ENCODE peak calls at places on chromosomes 5 and 9, in six cellular contexts. O is T1000; N is astrocyte of the spinal cord; X is AG09319; G is activated naive CD4-positive, alpha-beta T cell; K is ACHN. M is an unnamed sample.

GRCh38 chr5:1193591-1193985 is 7.8 kb upstream of the SLC6A19 start:
- DNase-seq in O (no peak), X (no peak), G (no peak), K (no peak), N (no peak), M (no peak)

GRCh38 chr5:146529984-146530383 is 14.0 kb upstream of the GPR151 start:
- DNase-seq in N (no peak), X (no peak), G (no peak), K (no peak), O (no peak), M (no peak)

GRCh38 chr5:80435476-80435875 is 27.6 kb downstream of the ZFYVE16 start:
- DNase-seq in X (no peak), N (no peak), O (no peak), K (no peak), G (no peak), M (no peak)

GRCh38 chr9:132662152-132662945 is 7.4 kb downstream of the DDX31 start:
- DNase-seq in O (no peak), X (no peak), N (no peak), G (no peak), K (no peak), M (no peak)

GRCh38 chr5:98573834-98574233 is 199.6 kb upstream of the RGMB start:
- DNase-seq in O (no peak), N (no peak), K (no peak), X (no peak), G (no peak), M (no peak)

GRCh38 chr9:104968025-104968982 is 40.3 kb upstream of the ABCA1 start:
- DNase-seq in G (peak), O (peak), N (peak), X (peak), K (peak), M (peak)

GRCh38 chr5:40224421-40224820 is 455.3 kb upstream of the PTGER4 start:
- DNase-seq in X (no peak), G (no peak), O (no peak), N (peak), K (no peak), M (peak)

GRCh38 chr5:39224196-39224754 is 4.9 kb upstream of the FYB1 start:
- DNase-seq in K (no peak), X (no peak), N (no peak), O (no peak), G (no peak), M (peak)

GRCh38 chr9:121985792-121986494 is 107.2 kb downstream of the TTLL11 start:
- DNase-seq in N (peak), K (peak), G (no peak), O (no peak), X (peak), M (no peak)

GRCh38 chr5:161549106-161549505 is 2.6 kb upstream of the GABRB2 start:
- DNase-seq in X (no peak), O (no peak), K (no peak), N (peak), G (no peak), M (no peak)

GRCh38 chr5:134649163-134649916 is 755 bp downstream of the SEC24A start:
- DNase-seq in G (no peak), N (peak), O (no peak), K (peak), X (no peak), M (peak)

GRCh38 chr9:29209748-29210276 is 1636.5 kb upstream of the C9orf72 start:
- DNase-seq in O (no peak), K (no peak), N (no peak), G (no peak), X (no peak), M (no peak)

GRCh38 chr5:135890867-135891266 is 4.8 kb downstream of the IL9 start:
- DNase-seq in K (no peak), N (no peak), O (no peak), G (no peak), X (no peak), M (no peak)

GRCh38 chr5:114179134-114179533 is 182.7 kb upstream of the KCNN2 start:
- DNase-seq in N (no peak), X (no peak), O (no peak), G (no peak), K (no peak), M (no peak)

GRCh38 chr9:104895572-104895971 is 32.4 kb downstream of the ABCA1 start:
- DNase-seq in O (no peak), N (peak), G (no peak), K (no peak), X (peak), M (peak)

GRCh38 chr5:78511116-78511906 is 137.3 kb downstream of the LHFPL2 start:
- DNase-seq in O (no peak), K (no peak), X (no peak), N (no peak), G (no peak), M (no peak)

GRCh38 chr5:100900142-100900795 is 2.8 kb downstream of the ST8SIA4 start:
- DNase-seq in O (no peak), G (no peak), X (no peak), N (peak), K (peak), M (peak)

GRCh38 chr9:130305381-130305780 is 39.8 kb downstream of the HMCN2 start:
- DNase-seq in K (no peak), G (no peak), N (no peak), O (no peak), X (no peak), M (no peak)

GRCh38 chr5:71597001-71597400 is 9.9 kb downstream of the MCCC2 start:
- DNase-seq in X (no peak), N (no peak), O (no peak), G (no peak), K (no peak), M (no peak)

GRCh38 chr5:81359108-81359507 is 34.8 kb downstream of the ACOT12 start:
- DNase-seq in K (no peak), X (no peak), N (no peak), O (no peak), G (no peak), M (no peak)

GRCh38 chr5:56506586-56506985 is 273.5 kb upstream of the ANKRD55 start:
- DNase-seq in O (no peak), K (peak), X (no peak), N (no peak), G (no peak), M (peak)

GRCh38 chr5:81044868-81045267 is 84.7 kb downstream of the RASGRF2 start:
- DNase-seq in O (no peak), N (no peak), K (no peak), X (no peak), G (no peak), M (no peak)

GRCh38 chr5:108143581-108143980 is 238.3 kb downstream of the FBXL17 start:
- DNase-seq in O (no peak), X (no peak), N (peak), G (no peak), K (peak), M (peak)

GRCh38 chr9:71743884-71744283 is 24.4 kb downstream of the CEMIP2 start:
- DNase-seq in K (no peak), X (no peak), O (no peak), G (no peak), N (no peak), M (no peak)